ENCODE peak calls at places on chromosome 5, in five cellular contexts. D, T, O, P and F are unnamed samples.

GRCh38 chr5:759111-759741 is 25.3 kb downstream of the ZDHHC11B start:
- DNase-seq in D (peak; percentile 97), T (no peak), O (peak; percentile 71), P (peak; percentile 82), F (peak; percentile 89)

GRCh38 chr5:22852807-22853670 is at the start of gene CDH12:
- DNase-seq in D (no peak), T (peak; percentile 79), O (no peak), P (peak; percentile 10), F (no peak)

GRCh38 chr5:78888580-78889187 is 96.4 kb downstream of the ARSB start:
- DNase-seq in D (peak; percentile 24), T (no peak), O (peak; percentile 63), P (no peak), F (peak; percentile 56)

GRCh38 chr5:66840527-66841013 is 244.4 kb downstream of the MAST4 start:
- DNase-seq in D (no peak), T (no peak), O (no peak), P (no peak), F (no peak)

GRCh38 chr5:19739691-19740090 is 248.3 kb downstream of the CDH18 start:
- DNase-seq in D (no peak), T (no peak), O (no peak), P (no peak), F (no peak)

GRCh38 chr5:64147849-64148441 is 17.7 kb upstream of the RNF180 start:
- DNase-seq in D (peak; percentile 71), T (peak; percentile 50), O (peak; percentile 70), P (peak; percentile 67), F (peak; percentile 55)

GRCh38 chr5:130773813-130774212 is 391.2 kb downstream of the HINT1 start:
- DNase-seq in D (no peak), T (no peak), O (no peak), P (no peak), F (no peak)

GRCh38 chr5:164296603-164297080 is 791.2 kb downstream of the MAT2B start:
- DNase-seq in D (no peak), T (no peak), O (no peak), P (no peak), F (no peak)

GRCh38 chr5:162485666-162486292 is 418.2 kb downstream of the GABRG2 start:
- DNase-seq in D (no peak), T (no peak), O (no peak), P (no peak), F (no peak)

GRCh38 chr5:125559296-125559695 is 812.9 kb upstream of the ZNF608 start:
- DNase-seq in D (no peak), T (no peak), O (no peak), P (peak; percentile 25), F (no peak)

GRCh38 chr5:177497011-177497296 is 450 bp downstream of the PDLIM7 start:
- DNase-seq in D (no peak), T (no peak), O (no peak), P (no peak), F (no peak)

GRCh38 chr5:142659405-142659804 is 26.5 kb downstream of the FGF1 start:
- DNase-seq in D (no peak), T (no peak), O (no peak), P (no peak), F (no peak)

GRCh38 chr5:113378081-113378480 is 56.7 kb downstream of the TSSK1B start:
- DNase-seq in D (no peak), T (no peak), O (no peak), P (no peak), F (no peak)

GRCh38 chr5:57316798-57317327 is 143.0 kb downstream of the GPBP1 start:
- DNase-seq in D (no peak), T (no peak), O (no peak), P (no peak), F (no peak)

GRCh38 chr5:177412603-177413233 is 3.4 kb upstream of the F12 start:
- DNase-seq in D (no peak), T (no peak), O (no peak), P (no peak), F (no peak)

GRCh38 chr5:174457141-174457678 is 267.2 kb upstream of the MSX2 start:
- DNase-seq in D (no peak), T (no peak), O (no peak), P (no peak), F (no peak)

GRCh38 chr5:133924221-133924920 is 44.1 kb downstream of the C5orf15 start:
- DNase-seq in D (no peak), T (no peak), O (no peak), P (no peak), F (no peak)

GRCh38 chr5:20832204-20833080 is 844.4 kb upstream of the CDH18 start:
- DNase-seq in D (no peak), T (no peak), O (no peak), P (no peak), F (no peak)

GRCh38 chr5:164332349-164333196 is 827.2 kb downstream of the MAT2B start:
- DNase-seq in D (no peak), T (no peak), O (no peak), P (no peak), F (no peak)

GRCh38 chr5:131262953-131263541 is 806 bp upstream of the CDC42SE2 start:
- DNase-seq in D (no peak), T (no peak), O (no peak), P (no peak), F (no peak)

GRCh38 chr5:140574165-140574564 is 9.5 kb downstream of the SLC35A4 start:
- DNase-seq in D (no peak), T (no peak), O (no peak), P (peak; percentile 41), F (no peak)

GRCh38 chr5:5219541-5219940 is 79.4 kb downstream of the ADAMTS16 start:
- DNase-seq in D (no peak), T (no peak), O (no peak), P (no peak), F (no peak)

GRCh38 chr5:126438267-126438666 is 15.1 kb downstream of the GRAMD2B start:
- DNase-seq in D (no peak), T (no peak), O (no peak), P (no peak), F (no peak)

GRCh38 chr5:11509793-11510192 is 394.5 kb downstream of the CTNND2 start:
- DNase-seq in D (no peak), T (no peak), O (no peak), P (no peak), F (no peak)

GRCh38 chr5:15064396-15064795 is 192.8 kb upstream of the ANKH start:
- DNase-seq in D (no peak), T (no peak), O (no peak), P (no peak), F (no peak)

GRCh38 chr5:119302916-119303897 is 52.6 kb upstream of the TNFAIP8 start:
- DNase-seq in D (no peak), T (no peak), O (no peak), P (peak; percentile 37), F (no peak)

GRCh38 chr5:158614951-158615350 is 484.8 kb downstream of the EBF1 start:
- DNase-seq in D (no peak), T (no peak), O (no peak), P (no peak), F (no peak)

GRCh38 chr5:140965905-140966292 is 377 bp upstream of the PCDHAC2 start:
- DNase-seq in D (no peak), T (no peak), O (no peak), P (no peak), F (no peak)

GRCh38 chr5:154977409-154977808 is 36.1 kb upstream of the KIF4B start:
- DNase-seq in D (no peak), T (no peak), O (no peak), P (no peak), F (no peak)

GRCh38 chr5:59276886-59277514 is 616.5 kb downstream of the PDE4D start:
- DNase-seq in D (peak; percentile 32), T (no peak), O (no peak), P (no peak), F (peak; percentile 20)

DNA sequence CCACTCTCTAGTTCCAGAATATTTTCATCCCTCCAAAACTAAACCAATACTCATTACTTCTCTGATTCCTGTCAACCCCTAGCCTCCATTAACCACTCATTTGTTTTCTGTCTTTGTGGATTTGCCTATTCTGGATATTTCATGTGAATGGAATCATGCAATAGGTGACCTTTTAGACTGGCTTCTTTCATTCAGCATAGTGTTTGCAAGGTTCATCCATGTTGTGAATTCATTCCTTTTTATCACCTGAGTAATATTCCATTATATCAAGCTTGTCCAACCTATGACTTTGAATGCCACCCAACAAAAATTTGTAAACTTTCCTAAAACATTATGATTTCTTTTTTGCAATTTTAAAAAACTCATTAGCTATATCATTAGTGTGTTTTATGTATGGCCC is 9.1 kb upstream of the MYO10 start:
- DNase-seq in D (no peak), T (no peak), O (no peak), P (no peak), F (no peak)
- H3K4me3 ChIP-seq in D (no peak overlapping the region), T (no peak overlapping the region), O (no peak overlapping the region), P (no peak overlapping the region), F (no peak overlapping the region)

DNA sequence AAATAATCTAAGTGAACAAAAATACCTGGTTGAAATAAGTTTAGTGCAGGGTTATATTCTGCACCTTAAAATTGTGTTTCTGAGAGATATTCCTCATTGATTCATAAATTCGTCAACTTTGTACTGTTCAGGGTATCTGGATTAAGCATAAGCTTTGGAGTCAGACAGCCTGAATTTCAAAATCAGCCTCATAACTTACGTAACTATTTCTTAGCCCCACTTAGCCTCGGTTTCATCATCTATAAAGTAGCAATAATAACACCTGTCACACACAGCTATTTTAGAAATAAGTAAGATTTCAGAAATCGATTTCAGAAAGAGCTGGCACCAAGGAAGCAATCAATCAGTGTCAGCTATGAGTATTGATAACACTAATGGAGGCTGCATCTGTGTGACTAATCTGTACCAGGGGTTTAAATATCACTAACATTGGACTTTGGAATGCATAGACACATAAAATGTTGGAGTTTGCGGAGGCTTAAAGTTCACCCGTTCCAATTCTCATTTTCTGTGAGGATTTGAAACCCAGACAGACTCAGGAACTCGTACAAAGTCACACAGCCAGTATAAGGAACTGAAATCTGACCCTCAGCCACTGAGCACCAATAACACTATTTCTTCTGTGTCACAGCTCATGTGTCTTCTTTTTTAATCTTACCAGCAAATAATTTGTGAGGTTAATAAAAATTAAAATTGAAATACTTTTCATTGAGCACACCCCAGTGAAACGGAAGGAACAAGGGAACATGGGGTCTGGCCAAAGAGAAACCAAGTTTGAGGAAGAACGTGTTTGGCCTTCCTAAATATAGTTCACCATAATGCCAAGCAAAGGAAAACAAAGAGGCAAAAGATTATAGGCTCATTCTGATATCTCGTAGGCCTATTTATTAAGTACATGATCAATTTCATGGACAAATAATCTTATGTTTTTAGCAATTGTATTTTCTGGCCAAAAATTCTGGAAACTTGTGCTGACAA is 194.4 kb upstream of the PTGER4 start:
- DNase-seq in D (no peak), T (no peak), O (no peak), P (no peak), F (no peak)
- H3K4me3 ChIP-seq in D (no peak overlapping the region), T (no peak overlapping the region), O (no peak overlapping the region), P (no peak overlapping the region), F (no peak overlapping the region)

DNA sequence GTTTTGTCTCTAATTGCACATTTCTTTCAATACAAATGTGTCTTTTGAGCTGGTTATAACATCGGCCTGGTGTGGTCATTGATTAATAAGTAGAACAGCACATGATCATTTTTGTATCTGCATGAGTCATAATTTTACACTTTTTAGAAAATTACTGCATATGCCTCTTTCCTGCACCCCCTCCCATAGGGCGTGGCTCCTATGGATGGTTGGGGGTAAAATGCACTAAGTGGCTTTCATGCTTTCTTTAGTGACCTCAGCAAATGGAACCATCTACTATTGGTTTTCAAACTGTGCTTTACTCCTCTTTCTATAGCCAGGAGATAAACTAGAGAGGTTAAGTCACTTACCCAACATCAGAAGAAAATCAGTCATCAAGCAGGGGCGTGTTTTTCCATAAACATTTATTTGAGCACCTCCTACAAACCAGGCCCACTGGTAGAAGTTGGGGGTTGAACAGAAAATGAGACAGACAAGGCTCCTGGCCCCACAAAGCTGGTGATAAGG is 3.8 kb downstream of the ANXA6 start:
- DNase-seq in D (no peak), T (no peak), O (no peak), P (no peak), F (no peak)
- H3K4me3 ChIP-seq in D (no peak overlapping the region), T (no peak overlapping the region), O (no peak overlapping the region), P (no peak overlapping the region), F (no peak overlapping the region)

GRCh38 chr5:36874465-36874864 is 2.1 kb upstream of the NIPBL start:
- DNase-seq in D (no peak), T (no peak), O (no peak), P (no peak), F (no peak)
- H3K4me3 ChIP-seq in D (peak overlapping the region; percentile 96), T (peak overlapping the region; percentile 100), O (peak overlapping the region; percentile 86), P (no peak overlapping the region), F (peak overlapping the region; percentile 83)